ENCODE peak calls at places on chromosomes 1 and 21, in four cellular contexts. X is DND-41, E is astrocyte of the spinal cord, D is cardiac muscle cell. U is an unnamed sample.

GRCh38 chr1:111990878-111991760 is 1.7 kb upstream of the KCND3 start:
- DNase-seq in E (no peak), D (peak), X (no peak), U (no peak)

GRCh38 chr1:70436617-70437236 is 25.7 kb downstream of the CTH start:
- DNase-seq in D (peak), E (peak), X (no peak), U (peak)

GRCh38 chr1:9840176-9840575 is 16.4 kb upstream of the CLSTN1 start:
- DNase-seq in X (no peak), E (no peak), D (no peak), U (no peak)

GRCh38 chr1:19512545-19512944 is 27.2 kb upstream of the CAPZB start:
- DNase-seq in X (no peak), E (peak), D (peak), U (peak)

GRCh38 chr1:193103759-193104495 is 1.3 kb downstream of the GLRX2 start:
- DNase-seq in D (no peak), E (peak), X (no peak), U (no peak)

GRCh38 chr1:54327386-54328116 is 78.6 kb downstream of the SSBP3 start:
- DNase-seq in E (peak), D (no peak), X (no peak), U (no peak)

GRCh38 chr1:24551290-24551859 is 4.5 kb upstream of the NCMAP start:
- DNase-seq in X (no peak), E (no peak), D (no peak), U (no peak)

GRCh38 chr1:26094677-26095383 is 16.8 kb upstream of the PDIK1L start:
- DNase-seq in X (no peak), D (peak), E (peak), U (no peak)

GRCh38 chr1:61524206-61524605 is 200.7 kb downstream of the TM2D1 start:
- DNase-seq in X (no peak), D (no peak), E (no peak), U (no peak)

GRCh38 chr1:21278208-21278861 is 11.9 kb downstream of the ECE1 start:
- DNase-seq in X (no peak), D (peak), E (no peak), U (no peak)
- H3K4me3 ChIP-seq in X (no peak), D (no peak), E (peak), U (no peak)

GRCh38 chr1:167698313-167698712 is 23.5 kb upstream of the MPZL1 start:
- DNase-seq in D (no peak), E (no peak), X (no peak), U (no peak)
- TF ChIP-seq CTCF in D (no peak), E (no peak), X (no peak), U (no peak)

GRCh38 chr1:110084226-110085078 is 14.0 kb upstream of the ALX3 start:
- DNase-seq in D (peak), X (no peak), E (peak), U (peak)
- H3K4me3 ChIP-seq in D (peak), X (no peak), E (peak), U (peak)

DNA sequence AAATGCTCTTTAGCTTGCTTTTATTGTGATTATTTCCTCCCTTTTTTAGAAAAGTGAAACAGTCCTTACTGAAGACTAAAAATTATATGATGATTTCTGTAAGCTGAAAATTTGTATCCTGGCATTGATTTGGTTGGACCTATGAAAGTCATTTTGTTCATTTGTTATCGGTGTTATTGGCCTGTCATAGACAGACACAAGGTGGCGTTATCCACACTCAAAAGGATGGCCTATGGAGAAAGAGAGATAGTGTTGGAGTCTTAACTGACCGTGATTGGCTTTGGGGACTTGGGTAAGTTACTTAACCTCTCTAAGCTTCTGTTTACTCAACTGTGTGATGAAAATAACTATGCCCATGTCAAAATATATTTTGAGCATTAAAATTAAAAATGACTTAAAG is 203.6 kb upstream of the CHODL start:
- DNase-seq in E (peak), X (no peak), D (peak), U (peak)
- TF ChIP-seq CTCF in E (peak), X (peak), D (peak), U (peak)

GRCh38 chr1:165355977-165356811 is at the start of gene LMX1A:
- DNase-seq in D (peak), E (no peak), X (no peak), U (no peak)
- H3K4me3 ChIP-seq in D (peak), E (no peak), X (no peak), U (peak)

GRCh38 chr1:234617135-234617985 is 7.4 kb upstream of the IRF2BP2 start:
- DNase-seq in D (peak), E (peak), X (no peak), U (no peak)
- TF ChIP-seq CTCF in D (peak), E (peak), X (peak), U (peak)

GRCh38 chr1:35707253-35708178 is 11.2 kb downstream of the C1orf216 start:
- DNase-seq in E (no peak), X (peak), D (peak), U (no peak)

GRCh38 chr1:35706846-35707245 is 11.8 kb downstream of the C1orf216 start:
- DNase-seq in D (no peak), E (no peak), X (no peak), U (no peak)

GRCh38 chr1:35708179-35708891 is 10.3 kb downstream of the C1orf216 start:
- DNase-seq in X (peak), E (no peak), D (peak), U (no peak)

GRCh38 chr1:35708952-35709351 is 9.7 kb downstream of the C1orf216 start:
- DNase-seq in E (no peak), X (no peak), D (no peak), U (no peak)
- H3K4me3 ChIP-seq in E (no peak), X (peak), D (no peak), U (no peak)